ENCODE peak calls at places on chromosomes 4 and X, in four cellular contexts. E is astrocyte of the spinal cord; Y is activated CD4-positive, alpha-beta T cell treated with anti-CD3 and anti-CD28 coated beads, Interleukin-2, amount 50 U/mL, for 48 hours; C is tibial artery. T is an unnamed sample.

GRCh38 chrX:53081925-53082772 is at the start of gene TSPYL2:
- DNase-seq in Y (peak; percentile 92), C (peak; percentile 97), E (peak; percentile 97), T (peak; percentile 92)

GRCh38 chr4:53050361-53050774 is 188.3 kb downstream of the RASL11B start:
- DNase-seq in C (no peak), Y (no peak), E (no peak), T (no peak)

GRCh38 chrX:22686138-22686541 is 313.6 kb upstream of the DDX53 start:
- DNase-seq in E (peak; percentile 89), Y (no peak), C (peak; percentile 74), T (no peak)

GRCh38 chr4:141636077-141636770 is at the start of gene IL15:
- DNase-seq in E (peak; percentile 77), C (peak; percentile 81), Y (peak; percentile 81), T (peak; percentile 69)

GRCh38 chr4:153022233-153022632 is 86.1 kb downstream of the FHDC1 start:
- DNase-seq in E (no peak), C (no peak), Y (no peak), T (no peak)

GRCh38 chr4:40628888-40629287 is 776 bp downstream of the RBM47 start:
- DNase-seq in E (no peak), C (no peak), Y (no peak), T (no peak)

GRCh38 chr4:145930592-145930991 is 8.0 kb downstream of the ZNF827 start:
- DNase-seq in Y (no peak), E (no peak), C (no peak), T (peak; percentile 7)

GRCh38 chr4:10055871-10056270 is 34.6 kb upstream of the SLC2A9 start:
- DNase-seq in E (no peak), C (no peak), Y (no peak), T (no peak)

GRCh38 chr4:95232358-95233156 is 316.2 kb downstream of the UNC5C start:
- DNase-seq in E (no peak), Y (no peak), C (no peak), T (no peak)

GRCh38 chr4:79652232-79652631 is 244.2 kb upstream of the GK2 start:
- DNase-seq in E (peak; percentile 53), Y (no peak), C (no peak), T (no peak)

GRCh38 chrX:119887721-119888425 is 7.8 kb upstream of the AKAP14 start:
- DNase-seq in C (no peak), E (peak; percentile 46), Y (peak; percentile 78), T (peak; percentile 63)

GRCh38 chr4:154082760-154083530 is 294.1 kb upstream of the SFRP2 start:
- DNase-seq in Y (peak; percentile 3), E (no peak), C (no peak), T (no peak)

GRCh38 chr4:91279899-91280298 is 1023.9 kb upstream of the GRID2 start:
- DNase-seq in Y (no peak), C (no peak), E (no peak), T (no peak)

GRCh38 chrX:30150196-30150895 is 65.0 kb upstream of the MAGEB2 start:
- DNase-seq in C (no peak), Y (no peak), E (no peak), T (no peak)

GRCh38 chr4:8919651-8920288 is 48.1 kb upstream of the HMX1 start:
- DNase-seq in Y (no peak), C (peak; percentile 48), E (no peak), T (no peak)

GRCh38 chr4:122577808-122578781 is 42.8 kb downstream of the IL21 start:
- DNase-seq in Y (peak; percentile 82), C (no peak), E (peak; percentile 41), T (peak; percentile 73)

GRCh38 chr4:6906046-6906445 is 3.6 kb upstream of the TBC1D14 start:
- DNase-seq in E (no peak), C (no peak), Y (no peak), T (no peak)

GRCh38 chrX:134025986-134026731 is 40.8 kb upstream of the GPC3 start:
- DNase-seq in C (no peak), E (no peak), Y (no peak), T (no peak)

GRCh38 chr4:148810461-148810860 is 368.2 kb upstream of the NR3C2 start:
- DNase-seq in C (no peak), E (no peak), Y (no peak), T (no peak)

GRCh38 chrX:104641176-104641575 is 75.2 kb downstream of the IL1RAPL2 start:
- DNase-seq in E (no peak), Y (peak; percentile 2), C (no peak), T (no peak)

GRCh38 chr4:1739358-1739757 is 18.0 kb downstream of the TACC3 start:
- DNase-seq in Y (no peak), C (no peak), E (no peak), T (no peak)

T was measured in activated naive CD8-positive, alpha-beta T cell treated with anti-CD3 and anti-CD28 coated beads, Interleukin-2, amount 50 U/mL, for 24 hours.